ENCODE peak calls at places on chromosomes 1 and 21, in six cellular contexts. One of them, this sample, is unnamed.

GRCh38 chr1:22778408-22778807 is 67.8 kb downstream of the EPHB2 start:
- DNase-seq in OCI-LY7: no peak
- DNase-seq in Peyer's patch: no peak
- DNase-seq in heart right ventricle: no peak
- DNase-seq in Panc1: no peak
- DNase-seq in iPS DF 6.9: no peak
- DNase-seq in this sample: no peak

GRCh38 chr1:80375662-80376061 is 1369.1 kb upstream of the ADGRL4 start:
- DNase-seq in heart right ventricle: no peak
- DNase-seq in Peyer's patch: no peak
- DNase-seq in iPS DF 6.9: no peak
- DNase-seq in Panc1: no peak
- DNase-seq in OCI-LY7: no peak
- DNase-seq in this sample: no peak

GRCh38 chr1:208254376-208254775 is 10.2 kb upstream of the PLXNA2 start:
- DNase-seq in heart right ventricle: no peak
- DNase-seq in OCI-LY7: no peak
- DNase-seq in iPS DF 6.9: no peak
- DNase-seq in Panc1: no peak
- DNase-seq in Peyer's patch: no peak
- DNase-seq in this sample: no peak

GRCh38 chr1:31116022-31116421 is 50.5 kb upstream of the PUM1 start:
- DNase-seq in iPS DF 6.9: no peak
- DNase-seq in heart right ventricle: no peak
- DNase-seq in OCI-LY7: no peak
- DNase-seq in Panc1: no peak
- DNase-seq in Peyer's patch: no peak
- DNase-seq in this sample: no peak

GRCh38 chr1:7578206-7578605 is 192.9 kb upstream of the VAMP3 start:
- DNase-seq in iPS DF 6.9: no peak
- DNase-seq in heart right ventricle: no peak
- DNase-seq in Peyer's patch: peak; percentile 26
- DNase-seq in OCI-LY7: no peak
- DNase-seq in Panc1: no peak
- DNase-seq in this sample: no peak

GRCh38 chr1:222973561-222973960 is 158.7 kb downstream of the DISP1 start:
- DNase-seq in OCI-LY7: no peak
- DNase-seq in iPS DF 6.9: no peak
- DNase-seq in Peyer's patch: no peak
- DNase-seq in heart right ventricle: no peak
- DNase-seq in Panc1: no peak
- DNase-seq in this sample: no peak

GRCh38 chr21:31530364-31530763 is 129.1 kb upstream of the SOD1 start:
- DNase-seq in heart right ventricle: no peak
- DNase-seq in iPS DF 6.9: no peak
- DNase-seq in Panc1: no peak
- DNase-seq in Peyer's patch: no peak
- DNase-seq in OCI-LY7: no peak
- DNase-seq in this sample: no peak

GRCh38 chr1:17125756-17126237 is 6.5 kb upstream of the PADI2 start:
- DNase-seq in OCI-LY7: peak; percentile 76
- DNase-seq in heart right ventricle: peak; percentile 84
- DNase-seq in iPS DF 6.9: peak; percentile 72
- DNase-seq in Panc1: peak; percentile 81
- DNase-seq in Peyer's patch: peak; percentile 92
- DNase-seq in this sample: peak; percentile 65

GRCh38 chr1:160446945-160447600 is 46.7 kb downstream of the VANGL2 start:
- DNase-seq in heart right ventricle: no peak
- DNase-seq in Panc1: no peak
- DNase-seq in Peyer's patch: no peak
- DNase-seq in OCI-LY7: peak; percentile 61
- DNase-seq in iPS DF 6.9: no peak
- DNase-seq in this sample: no peak

GRCh38 chr1:212290608-212291007 is 5.4 kb downstream of the PPP2R5A start:
- DNase-seq in OCI-LY7: no peak
- DNase-seq in Peyer's patch: no peak
- DNase-seq in iPS DF 6.9: no peak
- DNase-seq in heart right ventricle: no peak
- DNase-seq in Panc1: no peak
- DNase-seq in this sample: peak; percentile 49

GRCh38 chr1:95076034-95076433 is 3.3 kb upstream of the ALG14 start:
- DNase-seq in OCI-LY7: no peak
- DNase-seq in heart right ventricle: no peak
- DNase-seq in Panc1: no peak
- DNase-seq in iPS DF 6.9: no peak
- DNase-seq in Peyer's patch: no peak
- DNase-seq in this sample: no peak

GRCh38 chr1:24107462-24108225 is 4.3 kb downstream of the MYOM3 start:
- DNase-seq in Peyer's patch: peak; percentile 85
- DNase-seq in Panc1: no peak
- DNase-seq in heart right ventricle: no peak
- DNase-seq in OCI-LY7: no peak
- DNase-seq in iPS DF 6.9: no peak
- DNase-seq in this sample: no peak

GRCh38 chr21:46060596-46061061 is 37.3 kb upstream of the COL6A2 start:
- DNase-seq in Panc1: no peak
- DNase-seq in Peyer's patch: peak; percentile 47
- DNase-seq in OCI-LY7: no peak
- DNase-seq in iPS DF 6.9: no peak
- DNase-seq in heart right ventricle: peak; percentile 88
- DNase-seq in this sample: no peak

GRCh38 chr1:185917646-185918045 is 183.5 kb downstream of the HMCN1 start:
- DNase-seq in OCI-LY7: no peak
- DNase-seq in heart right ventricle: peak; percentile 10
- DNase-seq in Peyer's patch: no peak
- DNase-seq in Panc1: no peak
- DNase-seq in iPS DF 6.9: no peak
- DNase-seq in this sample: no peak

GRCh38 chr1:243390315-243390875 is 134.6 kb downstream of the SDCCAG8 start:
- DNase-seq in iPS DF 6.9: no peak
- DNase-seq in Panc1: no peak
- DNase-seq in heart right ventricle: no peak
- DNase-seq in OCI-LY7: no peak
- DNase-seq in Peyer's patch: no peak
- DNase-seq in this sample: no peak

GRCh38 chr1:171418546-171418945 is 66.8 kb upstream of the PRRC2C start:
- DNase-seq in Peyer's patch: no peak
- DNase-seq in heart right ventricle: no peak
- DNase-seq in Panc1: no peak
- DNase-seq in OCI-LY7: no peak
- DNase-seq in iPS DF 6.9: no peak
- DNase-seq in this sample: no peak

GRCh38 chr1:84164567-84165021 is 20.5 kb downstream of the PRKACB start:
- DNase-seq in heart right ventricle: no peak
- DNase-seq in Panc1: no peak
- DNase-seq in Peyer's patch: no peak
- DNase-seq in iPS DF 6.9: no peak
- DNase-seq in OCI-LY7: no peak
- DNase-seq in this sample: no peak

GRCh38 chr1:15218287-15219279 is 28.4 kb upstream of the FHAD1 start:
- DNase-seq in Peyer's patch: no peak
- DNase-seq in OCI-LY7: no peak
- DNase-seq in iPS DF 6.9: no peak
- DNase-seq in Panc1: peak; percentile 5
- DNase-seq in heart right ventricle: peak; percentile 34
- DNase-seq in this sample: no peak

GRCh38 chr1:27127419-27127818 is 27.5 kb downstream of the SLC9A1 start:
- DNase-seq in OCI-LY7: no peak
- DNase-seq in iPS DF 6.9: no peak
- DNase-seq in heart right ventricle: no peak
- DNase-seq in Panc1: no peak
- DNase-seq in Peyer's patch: no peak
- DNase-seq in this sample: no peak

GRCh38 chr1:82065917-82066316 is 265.2 kb downstream of the ADGRL2 start:
- DNase-seq in heart right ventricle: peak; percentile 7
- DNase-seq in Peyer's patch: no peak
- DNase-seq in Panc1: no peak
- DNase-seq in iPS DF 6.9: no peak
- DNase-seq in OCI-LY7: no peak
- DNase-seq in this sample: no peak

GRCh38 chr1:196209265-196209664 is 399.0 kb downstream of the KCNT2 start:
- DNase-seq in heart right ventricle: peak; percentile 16
- DNase-seq in OCI-LY7: no peak
- DNase-seq in Peyer's patch: no peak
- DNase-seq in iPS DF 6.9: no peak
- DNase-seq in Panc1: no peak
- DNase-seq in this sample: no peak

GRCh38 chr1:9844106-9844505 is 20.3 kb upstream of the CLSTN1 start:
- DNase-seq in Peyer's patch: peak; percentile 44
- DNase-seq in heart right ventricle: no peak
- DNase-seq in iPS DF 6.9: no peak
- DNase-seq in OCI-LY7: no peak
- DNase-seq in Panc1: no peak
- DNase-seq in this sample: no peak

GRCh38 chr1:72579629-72580028 is 297.3 kb upstream of the NEGR1 start:
- DNase-seq in iPS DF 6.9: no peak
- DNase-seq in Peyer's patch: no peak
- DNase-seq in OCI-LY7: no peak
- DNase-seq in Panc1: no peak
- DNase-seq in heart right ventricle: no peak
- DNase-seq in this sample: no peak

GRCh38 chr1:168621356-168621755 is 45.0 kb downstream of the XCL1 start:
- DNase-seq in OCI-LY7: no peak
- DNase-seq in Panc1: no peak
- DNase-seq in iPS DF 6.9: no peak
- DNase-seq in heart right ventricle: no peak
- DNase-seq in Peyer's patch: no peak
- DNase-seq in this sample: no peak

GRCh38 chr1:185479781-185480180 is 162.7 kb upstream of the IVNS1ABP start:
- DNase-seq in OCI-LY7: no peak
- DNase-seq in iPS DF 6.9: no peak
- DNase-seq in Panc1: no peak
- DNase-seq in heart right ventricle: no peak
- DNase-seq in Peyer's patch: no peak
- DNase-seq in this sample: no peak

GRCh38 chr1:59971464-59971911 is 44.9 kb upstream of the CYP2J2 start:
- DNase-seq in OCI-LY7: peak; percentile 20
- DNase-seq in iPS DF 6.9: peak; percentile 45
- DNase-seq in Panc1: no peak
- DNase-seq in heart right ventricle: peak; percentile 63
- DNase-seq in Peyer's patch: peak; percentile 82
- DNase-seq in this sample: peak; percentile 20

DNA sequence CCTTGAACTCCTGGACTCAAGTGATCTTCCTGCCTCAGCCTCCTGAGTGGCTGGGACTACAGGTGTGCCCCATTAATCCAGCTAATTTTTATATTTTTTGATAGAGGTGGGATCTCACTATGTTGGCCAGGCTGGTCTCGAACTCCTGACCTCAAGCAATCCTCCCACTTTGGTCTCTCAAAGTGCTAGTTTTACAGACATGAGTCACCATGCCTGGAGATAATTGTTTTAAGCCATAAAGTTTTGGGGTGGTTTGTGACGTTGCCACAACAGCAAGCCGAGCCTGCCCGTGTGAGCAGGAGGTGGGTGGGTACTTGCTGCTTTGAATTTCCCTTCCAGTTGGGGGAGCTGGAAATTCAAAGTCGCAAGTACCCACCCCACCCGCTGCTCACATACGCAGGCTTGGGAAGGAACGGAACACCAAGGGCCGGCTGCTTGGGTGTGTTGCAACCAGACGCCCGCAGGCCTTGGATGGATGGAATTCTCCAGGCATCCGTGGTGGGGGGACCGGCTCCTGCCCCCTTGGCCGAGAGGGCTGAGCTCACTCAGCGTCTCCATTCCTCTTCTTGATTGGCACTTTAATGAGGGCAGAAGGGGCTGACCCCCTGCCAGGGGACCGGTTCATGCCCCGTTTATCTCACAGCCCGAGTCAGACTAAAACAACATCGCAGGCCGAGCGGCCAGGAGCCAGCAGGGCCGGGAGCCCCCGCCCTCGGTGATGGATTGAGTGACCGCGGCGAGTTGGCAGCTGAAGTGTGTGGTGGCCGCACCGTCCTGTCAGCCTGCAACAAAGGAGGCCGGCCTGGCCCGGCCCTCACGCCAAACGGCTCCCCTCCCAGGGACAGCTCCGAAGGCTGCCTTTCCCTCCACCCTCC is 78.1 kb downstream of the DHRS3 start:
- DNase-seq in Panc1: no peak
- DNase-seq in Peyer's patch: peak; percentile 59
- DNase-seq in OCI-LY7: no peak
- DNase-seq in iPS DF 6.9: no peak
- DNase-seq in heart right ventricle: peak; percentile 58
- DNase-seq in this sample: no peak
- H3K27ac ChIP-seq in Panc1: peak overlapping the region; percentile 89
- H3K27ac ChIP-seq in Peyer's patch: peak overlapping the region; percentile 57
- H3K27ac ChIP-seq in OCI-LY7: no peak overlapping the region
- H3K27ac ChIP-seq in iPS DF 6.9: no peak overlapping the region
- H3K27ac ChIP-seq in heart right ventricle: peak overlapping the region; percentile 43
- H3K27ac ChIP-seq in this sample: no peak overlapping the region

GRCh38 chr1:229027622-229028182 is 243.2 kb upstream of the RAB4A start:
- DNase-seq in OCI-LY7: peak; percentile 46
- DNase-seq in heart right ventricle: no peak
- DNase-seq in Panc1: no peak
- DNase-seq in iPS DF 6.9: no peak
- DNase-seq in Peyer's patch: no peak
- DNase-seq in this sample: peak; percentile 10
- H3K4me3 ChIP-seq in OCI-LY7: peak overlapping the region; percentile 16
- H3K4me3 ChIP-seq in heart right ventricle: no peak overlapping the region
- H3K4me3 ChIP-seq in Panc1: no peak overlapping the region
- H3K4me3 ChIP-seq in iPS DF 6.9: no peak overlapping the region
- H3K4me3 ChIP-seq in Peyer's patch: no peak overlapping the region
- H3K4me3 ChIP-seq in this sample: peak overlapping the region; percentile 55

DNA sequence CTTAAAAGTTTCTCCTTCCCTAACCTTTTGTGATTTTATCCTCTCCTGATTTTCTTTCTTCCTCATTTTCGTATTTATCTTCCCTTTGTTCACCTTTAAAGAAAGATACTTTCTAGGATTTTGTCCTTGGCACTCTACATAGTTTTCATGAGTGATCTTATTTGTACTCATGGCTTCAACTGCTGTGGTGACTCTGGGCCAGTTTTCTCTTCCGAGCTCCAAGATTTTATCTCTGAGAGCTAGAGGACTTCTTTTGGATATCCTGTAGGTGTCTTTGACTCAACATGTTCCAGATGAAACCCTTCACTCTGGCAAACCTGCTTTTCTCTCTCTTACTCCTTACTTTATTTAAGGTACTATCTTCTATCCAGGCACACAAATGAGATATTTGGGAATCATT is 53.7 kb upstream of the MACF1 start:
- DNase-seq in OCI-LY7: no peak
- DNase-seq in Peyer's patch: no peak
- DNase-seq in Panc1: no peak
- DNase-seq in iPS DF 6.9: no peak
- DNase-seq in heart right ventricle: no peak
- DNase-seq in this sample: no peak
- H3K27ac ChIP-seq in OCI-LY7: no peak overlapping the region
- H3K27ac ChIP-seq in Peyer's patch: no peak overlapping the region
- H3K27ac ChIP-seq in Panc1: peak overlapping the region; percentile 65
- H3K27ac ChIP-seq in iPS DF 6.9: no peak overlapping the region
- H3K27ac ChIP-seq in heart right ventricle: no peak overlapping the region
- H3K27ac ChIP-seq in this sample: no peak overlapping the region

DNA sequence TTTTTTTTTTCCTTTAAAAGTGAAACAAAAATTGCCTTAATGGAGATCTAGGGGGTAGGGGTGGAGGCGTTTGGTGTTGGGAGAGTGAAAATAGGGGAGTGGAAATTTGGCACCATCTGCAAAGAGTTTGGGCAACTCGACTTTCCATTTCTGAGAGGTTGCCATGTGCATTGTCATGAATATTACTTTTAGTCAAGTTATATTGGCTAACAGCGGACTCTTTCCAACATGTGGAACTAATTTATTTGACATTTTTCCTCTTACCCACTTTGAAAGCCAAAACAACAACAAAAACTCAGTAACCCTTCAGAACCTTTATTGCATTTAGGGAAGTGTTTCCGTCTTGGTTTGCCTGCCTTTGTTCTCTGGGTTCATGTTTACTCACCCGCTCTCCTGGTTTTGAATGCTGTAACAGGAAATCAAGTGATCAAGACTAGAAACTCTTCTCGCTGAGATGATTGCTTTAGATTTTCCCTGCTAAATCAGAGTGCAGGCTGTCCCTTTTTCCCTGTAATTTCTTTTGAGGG is 70.4 kb downstream of the CACHD1 start:
- DNase-seq in iPS DF 6.9: no peak
- DNase-seq in heart right ventricle: peak; percentile 9
- DNase-seq in Panc1: no peak
- DNase-seq in Peyer's patch: no peak
- DNase-seq in OCI-LY7: no peak
- DNase-seq in this sample: peak; percentile 33
- H3K4me3 ChIP-seq in iPS DF 6.9: no peak overlapping the region
- H3K4me3 ChIP-seq in heart right ventricle: no peak overlapping the region
- H3K4me3 ChIP-seq in Panc1: no peak overlapping the region
- H3K4me3 ChIP-seq in Peyer's patch: no peak overlapping the region
- H3K4me3 ChIP-seq in OCI-LY7: no peak overlapping the region
- H3K4me3 ChIP-seq in this sample: peak overlapping the region; percentile 7